ENCODE peak calls at places on chromosomes 11 and 22, in five cellular contexts. E, L, S, B and P are unnamed samples.

GRCh38 chr11:7677071-7677470 is 3.8 kb upstream of the CYB5R2 start:
- DNase-seq in L (peak), B (no peak), E (no peak), S (no peak), P (no peak)

GRCh38 chr11:60265373-60266214 is 14.9 kb upstream of the MS4A4A start:
- DNase-seq in S (peak), E (no peak), L (peak), B (no peak), P (no peak)

GRCh38 chr11:134393638-134394037 is 18.4 kb downstream of the B3GAT1 start:
- DNase-seq in L (no peak), E (no peak), B (no peak), S (peak), P (no peak)

GRCh38 chr11:95520765-95521542 is 268.6 kb downstream of the FAM76B start:
- DNase-seq in S (no peak), E (no peak), L (no peak), B (no peak), P (no peak)

GRCh38 chr11:63508009-63508408 is 2.1 kb downstream of the LGALS12 start:
- DNase-seq in S (peak), E (no peak), L (peak), B (no peak), P (no peak)

GRCh38 chr11:109071712-109072524 is 350.1 kb upstream of the C11orf87 start:
- DNase-seq in E (peak), L (peak), S (no peak), B (no peak), P (peak)

GRCh38 chr22:43293661-43294392 is 49.3 kb downstream of the SCUBE1 start:
- DNase-seq in S (no peak), B (peak), E (peak), L (peak), P (peak)

GRCh38 chr11:31943056-31943780 is 132.1 kb upstream of the PAX6 start:
- DNase-seq in E (no peak), L (no peak), S (no peak), B (no peak), P (no peak)

GRCh38 chr11:33634291-33634834 is 66.3 kb downstream of the C11orf91 start:
- DNase-seq in B (no peak), S (no peak), L (peak), E (no peak), P (no peak)

GRCh38 chr22:41940853-41941765 is 5.8 kb downstream of the CENPM start:
- DNase-seq in S (peak), E (peak), B (peak), L (peak), P (peak)

GRCh38 chr11:64764753-64765152 is 5.0 kb upstream of the PYGM start:
- DNase-seq in B (no peak), E (peak), S (no peak), L (no peak), P (no peak)

GRCh38 chr11:123575441-123575840 is 79.0 kb downstream of the SCN3B start:
- DNase-seq in E (no peak), S (no peak), L (no peak), B (no peak), P (no peak)

GRCh38 chr22:29782061-29782845 is 15.1 kb downstream of the UQCR10 start:
- DNase-seq in E (peak), L (peak), S (no peak), B (peak), P (no peak)

GRCh38 chr22:38086001-38086845 is 2.2 kb upstream of the SLC16A8 start:
- DNase-seq in E (no peak), L (no peak), B (peak), S (no peak), P (no peak)

GRCh38 chr11:93585758-93586157 is 42.6 kb upstream of the SMCO4 start:
- DNase-seq in B (no peak), E (no peak), L (peak), S (no peak), P (no peak)

GRCh38 chr22:25131198-25131887 is 68.3 kb upstream of the CRYBB3 start:
- DNase-seq in L (no peak), B (no peak), S (no peak), E (no peak), P (no peak)

GRCh38 chr11:61626580-61627380 is 45.9 kb upstream of the SYT7 start:
- DNase-seq in B (peak), S (no peak), E (no peak), L (peak), P (no peak)

GRCh38 chr11:59523541-59523940 is 12.2 kb downstream of the OR4D9 start:
- DNase-seq in B (no peak), L (no peak), E (no peak), S (no peak), P (no peak)

GRCh38 chr11:121478226-121478894 is 25.6 kb upstream of the SORL1-AS1 start:
- DNase-seq in E (no peak), S (no peak), B (no peak), L (no peak), P (no peak)

GRCh38 chr22:22908941-22909604 is 21.5 kb downstream of the IGLL5 start:
- DNase-seq in E (no peak), S (no peak), B (no peak), L (no peak), P (no peak)

GRCh38 chr11:130223291-130223971 is 63.8 kb downstream of the ST14 start:
- DNase-seq in S (no peak), B (peak), E (no peak), L (no peak), P (no peak)

GRCh38 chr11:77201991-77202841 is 74.2 kb downstream of the MYO7A start:
- DNase-seq in E (no peak), S (no peak), L (no peak), B (peak), P (no peak)

GRCh38 chr11:78195917-78196545 is 7.3 kb downstream of the USP35 start:
- DNase-seq in E (no peak), S (no peak), L (no peak), B (no peak), P (no peak)

GRCh38 chr22:44901301-44901700 is 108.5 kb downstream of the PHF21B start:
- DNase-seq in E (no peak), L (no peak), B (no peak), S (no peak), P (no peak)

GRCh38 chr22:50150161-50151129 is 20.1 kb upstream of the PANX2 start:
- DNase-seq in L (no peak), E (no peak), S (no peak), B (no peak), P (no peak)

GRCh38 chr22:42080287-42080686 is 787 bp downstream of the SMDT1 start:
- DNase-seq in S (no peak), E (peak), L (peak), B (no peak), P (no peak)

GRCh38 chr22:40107244-40107643 is 70.5 kb upstream of the TNRC6B start:
- DNase-seq in S (no peak), L (peak), E (no peak), B (no peak), P (no peak)

GRCh38 chr22:47132428-47132825 is 370.0 kb downstream of the TBC1D22A start:
- DNase-seq in L (no peak), E (no peak), S (no peak), B (no peak), P (no peak)

GRCh38 chr11:7892059-7892699 is 38.9 kb downstream of the OR10A6 start:
- DNase-seq in S (no peak), E (no peak), L (peak), B (no peak), P (no peak)

GRCh38 chr11:130801287-130802146 is 114.8 kb downstream of the SNX19 start:
- DNase-seq in S (no peak), B (no peak), L (peak), E (no peak), P (no peak)

GRCh38 chr11:102427068-102427467 is 25.5 kb downstream of the TMEM123 start:
- DNase-seq in B (no peak), S (no peak), E (no peak), L (no peak), P (no peak)

GRCh38 chr11:67584881-67585873 is 1.6 kb downstream of the GSTP1 start:
- DNase-seq in E (no peak), L (no peak), S (no peak), B (no peak), P (no peak)

GRCh38 chr11:71240865-71241691 is 11.3 kb downstream of the SHANK2 start:
- DNase-seq in L (peak), E (no peak), B (peak), S (no peak), P (no peak)

GRCh38 chr11:76266269-76266668 is 60.0 kb upstream of the WNT11 start:
- DNase-seq in L (peak), E (no peak), S (no peak), B (no peak), P (peak)